ENCODE peak calls at places on chromosomes 16 and 17, in nine cellular contexts. One of them, this sample, is unnamed.

GRCh38 chr17:56817066-56817465 is 16.7 kb downstream of the C17orf67 start:
- ATAC-seq in activated CD8-positive, alpha-beta T cell treated with anti-CD3 and anti-CD28 coated beads, Interleukin-2, amount 10 ng/mL, durations not matched to agents 7 days and 5 days: no peak
- ATAC-seq in Right ventricle myocardium superior: no peak
- ATAC-seq in upper lobe of left lung: no peak
- ATAC-seq in T-helper 17 cell: no peak
- ATAC-seq in mucosa of descending colon: no peak
- ATAC-seq in CD4-positive, alpha-beta T cell: no peak
- ATAC-seq in DND-41: no peak
- ATAC-seq in activated naive CD4-positive, alpha-beta T cell treated with anti-CD3 and anti-CD28 coated beads, Interleukin-2, amount 50 U/mL, for 72 hours: no peak
- ATAC-seq in this sample: no peak

GRCh38 chr17:82321947-82322466 is 4.6 kb upstream of the CD7 start:
- ATAC-seq in upper lobe of left lung: no peak
- ATAC-seq in Right ventricle myocardium superior: no peak
- ATAC-seq in CD4-positive, alpha-beta T cell: no peak
- ATAC-seq in mucosa of descending colon: no peak
- ATAC-seq in DND-41: no peak
- ATAC-seq in activated CD8-positive, alpha-beta T cell treated with anti-CD3 and anti-CD28 coated beads, Interleukin-2, amount 10 ng/mL, durations not matched to agents 7 days and 5 days: no peak
- ATAC-seq in T-helper 17 cell: no peak
- ATAC-seq in activated naive CD4-positive, alpha-beta T cell treated with anti-CD3 and anti-CD28 coated beads, Interleukin-2, amount 50 U/mL, for 72 hours: no peak
- ATAC-seq in this sample: no peak

GRCh38 chr17:35889241-35889640 is 9.1 kb upstream of the CCL5 start:
- ATAC-seq in CD4-positive, alpha-beta T cell: no peak
- ATAC-seq in mucosa of descending colon: peak; percentile 34
- ATAC-seq in Right ventricle myocardium superior: no peak
- ATAC-seq in DND-41: no peak
- ATAC-seq in activated naive CD4-positive, alpha-beta T cell treated with anti-CD3 and anti-CD28 coated beads, Interleukin-2, amount 50 U/mL, for 72 hours: peak; percentile 52
- ATAC-seq in T-helper 17 cell: no peak
- ATAC-seq in upper lobe of left lung: no peak
- ATAC-seq in activated CD8-positive, alpha-beta T cell treated with anti-CD3 and anti-CD28 coated beads, Interleukin-2, amount 10 ng/mL, durations not matched to agents 7 days and 5 days: peak; percentile 35
- ATAC-seq in this sample: no peak

GRCh38 chr17:49881054-49881402 is 33.2 kb upstream of the TAC4 start:
- ATAC-seq in DND-41: no peak
- ATAC-seq in mucosa of descending colon: no peak
- ATAC-seq in T-helper 17 cell: no peak
- ATAC-seq in activated naive CD4-positive, alpha-beta T cell treated with anti-CD3 and anti-CD28 coated beads, Interleukin-2, amount 50 U/mL, for 72 hours: no peak
- ATAC-seq in activated CD8-positive, alpha-beta T cell treated with anti-CD3 and anti-CD28 coated beads, Interleukin-2, amount 10 ng/mL, durations not matched to agents 7 days and 5 days: no peak
- ATAC-seq in upper lobe of left lung: no peak
- ATAC-seq in Right ventricle myocardium superior: no peak
- ATAC-seq in CD4-positive, alpha-beta T cell: no peak
- ATAC-seq in this sample: no peak

GRCh38 chr17:15456972-15457722 is 10.3 kb downstream of the CDRT4 start:
- ATAC-seq in upper lobe of left lung: peak; percentile 55
- ATAC-seq in T-helper 17 cell: no peak
- ATAC-seq in DND-41: peak; percentile 96
- ATAC-seq in activated CD8-positive, alpha-beta T cell treated with anti-CD3 and anti-CD28 coated beads, Interleukin-2, amount 10 ng/mL, durations not matched to agents 7 days and 5 days: no peak
- ATAC-seq in activated naive CD4-positive, alpha-beta T cell treated with anti-CD3 and anti-CD28 coated beads, Interleukin-2, amount 50 U/mL, for 72 hours: no peak
- ATAC-seq in mucosa of descending colon: no peak
- ATAC-seq in Right ventricle myocardium superior: peak; percentile 73
- ATAC-seq in CD4-positive, alpha-beta T cell: no peak
- ATAC-seq in this sample: no peak

GRCh38 chr17:4358154-4358553 is 8.3 kb downstream of the UBE2G1 start:
- ATAC-seq in DND-41: no peak
- ATAC-seq in CD4-positive, alpha-beta T cell: no peak
- ATAC-seq in upper lobe of left lung: no peak
- ATAC-seq in activated naive CD4-positive, alpha-beta T cell treated with anti-CD3 and anti-CD28 coated beads, Interleukin-2, amount 50 U/mL, for 72 hours: no peak
- ATAC-seq in Right ventricle myocardium superior: no peak
- ATAC-seq in mucosa of descending colon: no peak
- ATAC-seq in activated CD8-positive, alpha-beta T cell treated with anti-CD3 and anti-CD28 coated beads, Interleukin-2, amount 10 ng/mL, durations not matched to agents 7 days and 5 days: no peak
- ATAC-seq in T-helper 17 cell: no peak
- ATAC-seq in this sample: no peak

GRCh38 chr17:38728290-38728831 is 1.8 kb upstream of the CISD3 start:
- ATAC-seq in Right ventricle myocardium superior: no peak
- ATAC-seq in mucosa of descending colon: no peak
- ATAC-seq in DND-41: peak; percentile 72
- ATAC-seq in activated naive CD4-positive, alpha-beta T cell treated with anti-CD3 and anti-CD28 coated beads, Interleukin-2, amount 50 U/mL, for 72 hours: peak; percentile 2
- ATAC-seq in activated CD8-positive, alpha-beta T cell treated with anti-CD3 and anti-CD28 coated beads, Interleukin-2, amount 10 ng/mL, durations not matched to agents 7 days and 5 days: peak; percentile 22
- ATAC-seq in upper lobe of left lung: no peak
- ATAC-seq in T-helper 17 cell: peak; percentile 63
- ATAC-seq in CD4-positive, alpha-beta T cell: peak; percentile 71
- ATAC-seq in this sample: peak; percentile 25

GRCh38 chr17:4507361-4508111 is 8.9 kb downstream of the SPNS2 start:
- ATAC-seq in activated naive CD4-positive, alpha-beta T cell treated with anti-CD3 and anti-CD28 coated beads, Interleukin-2, amount 50 U/mL, for 72 hours: no peak
- ATAC-seq in activated CD8-positive, alpha-beta T cell treated with anti-CD3 and anti-CD28 coated beads, Interleukin-2, amount 10 ng/mL, durations not matched to agents 7 days and 5 days: no peak
- ATAC-seq in Right ventricle myocardium superior: no peak
- ATAC-seq in T-helper 17 cell: no peak
- ATAC-seq in CD4-positive, alpha-beta T cell: no peak
- ATAC-seq in DND-41: no peak
- ATAC-seq in upper lobe of left lung: no peak
- ATAC-seq in mucosa of descending colon: no peak
- ATAC-seq in this sample: no peak

GRCh38 chr17:4066210-4066609 is 76.6 kb downstream of the ZZEF1 start:
- ATAC-seq in CD4-positive, alpha-beta T cell: no peak
- ATAC-seq in upper lobe of left lung: no peak
- ATAC-seq in activated CD8-positive, alpha-beta T cell treated with anti-CD3 and anti-CD28 coated beads, Interleukin-2, amount 10 ng/mL, durations not matched to agents 7 days and 5 days: no peak
- ATAC-seq in mucosa of descending colon: peak; percentile 82
- ATAC-seq in DND-41: no peak
- ATAC-seq in Right ventricle myocardium superior: no peak
- ATAC-seq in activated naive CD4-positive, alpha-beta T cell treated with anti-CD3 and anti-CD28 coated beads, Interleukin-2, amount 50 U/mL, for 72 hours: no peak
- ATAC-seq in T-helper 17 cell: no peak
- ATAC-seq in this sample: no peak

GRCh38 chr17:39676198-39676819 is 8.1 kb downstream of the PNMT start:
- ATAC-seq in Right ventricle myocardium superior: peak; percentile 42
- ATAC-seq in DND-41: no peak
- ATAC-seq in upper lobe of left lung: peak; percentile 52
- ATAC-seq in mucosa of descending colon: peak; percentile 54
- ATAC-seq in activated CD8-positive, alpha-beta T cell treated with anti-CD3 and anti-CD28 coated beads, Interleukin-2, amount 10 ng/mL, durations not matched to agents 7 days and 5 days: peak; percentile 76
- ATAC-seq in CD4-positive, alpha-beta T cell: peak; percentile 77
- ATAC-seq in T-helper 17 cell: peak; percentile 75
- ATAC-seq in activated naive CD4-positive, alpha-beta T cell treated with anti-CD3 and anti-CD28 coated beads, Interleukin-2, amount 50 U/mL, for 72 hours: peak; percentile 17
- ATAC-seq in this sample: peak; percentile 70

GRCh38 chr17:58308985-58309917 is 19.3 kb downstream of the TSPOAP1 start:
- ATAC-seq in DND-41: no peak
- ATAC-seq in activated CD8-positive, alpha-beta T cell treated with anti-CD3 and anti-CD28 coated beads, Interleukin-2, amount 10 ng/mL, durations not matched to agents 7 days and 5 days: no peak
- ATAC-seq in activated naive CD4-positive, alpha-beta T cell treated with anti-CD3 and anti-CD28 coated beads, Interleukin-2, amount 50 U/mL, for 72 hours: no peak
- ATAC-seq in CD4-positive, alpha-beta T cell: no peak
- ATAC-seq in T-helper 17 cell: no peak
- ATAC-seq in Right ventricle myocardium superior: no peak
- ATAC-seq in upper lobe of left lung: no peak
- ATAC-seq in mucosa of descending colon: no peak
- ATAC-seq in this sample: no peak

GRCh38 chr17:73271078-73271477 is 9.4 kb upstream of the CPSF4L start:
- ATAC-seq in CD4-positive, alpha-beta T cell: no peak
- ATAC-seq in activated naive CD4-positive, alpha-beta T cell treated with anti-CD3 and anti-CD28 coated beads, Interleukin-2, amount 50 U/mL, for 72 hours: no peak
- ATAC-seq in DND-41: no peak
- ATAC-seq in activated CD8-positive, alpha-beta T cell treated with anti-CD3 and anti-CD28 coated beads, Interleukin-2, amount 10 ng/mL, durations not matched to agents 7 days and 5 days: no peak
- ATAC-seq in Right ventricle myocardium superior: no peak
- ATAC-seq in mucosa of descending colon: peak; percentile 86
- ATAC-seq in T-helper 17 cell: no peak
- ATAC-seq in upper lobe of left lung: no peak
- ATAC-seq in this sample: peak; percentile 96

GRCh38 chr16:3112058-3112880 is at the start of gene ZNF205:
- ATAC-seq in Right ventricle myocardium superior: peak; percentile 96
- ATAC-seq in upper lobe of left lung: peak; percentile 91
- ATAC-seq in activated CD8-positive, alpha-beta T cell treated with anti-CD3 and anti-CD28 coated beads, Interleukin-2, amount 10 ng/mL, durations not matched to agents 7 days and 5 days: no peak
- ATAC-seq in T-helper 17 cell: no peak
- ATAC-seq in activated naive CD4-positive, alpha-beta T cell treated with anti-CD3 and anti-CD28 coated beads, Interleukin-2, amount 50 U/mL, for 72 hours: no peak
- ATAC-seq in mucosa of descending colon: peak; percentile 97
- ATAC-seq in CD4-positive, alpha-beta T cell: no peak
- ATAC-seq in DND-41: no peak
- ATAC-seq in this sample: no peak

GRCh38 chr17:80931421-80932265 is 60.0 kb upstream of the CHMP6 start:
- ATAC-seq in activated naive CD4-positive, alpha-beta T cell treated with anti-CD3 and anti-CD28 coated beads, Interleukin-2, amount 50 U/mL, for 72 hours: peak; percentile 14
- ATAC-seq in upper lobe of left lung: no peak
- ATAC-seq in CD4-positive, alpha-beta T cell: no peak
- ATAC-seq in mucosa of descending colon: no peak
- ATAC-seq in DND-41: no peak
- ATAC-seq in activated CD8-positive, alpha-beta T cell treated with anti-CD3 and anti-CD28 coated beads, Interleukin-2, amount 10 ng/mL, durations not matched to agents 7 days and 5 days: no peak
- ATAC-seq in T-helper 17 cell: no peak
- ATAC-seq in Right ventricle myocardium superior: no peak
- ATAC-seq in this sample: no peak

GRCh38 chr17:7019839-7020519 is 2.9 kb upstream of the BCL6B start:
- ATAC-seq in T-helper 17 cell: no peak
- ATAC-seq in Right ventricle myocardium superior: no peak
- ATAC-seq in mucosa of descending colon: no peak
- ATAC-seq in CD4-positive, alpha-beta T cell: no peak
- ATAC-seq in activated naive CD4-positive, alpha-beta T cell treated with anti-CD3 and anti-CD28 coated beads, Interleukin-2, amount 50 U/mL, for 72 hours: no peak
- ATAC-seq in DND-41: no peak
- ATAC-seq in activated CD8-positive, alpha-beta T cell treated with anti-CD3 and anti-CD28 coated beads, Interleukin-2, amount 10 ng/mL, durations not matched to agents 7 days and 5 days: no peak
- ATAC-seq in upper lobe of left lung: no peak
- ATAC-seq in this sample: no peak

GRCh38 chr17:77116371-77116860 is 24.4 kb upstream of the SEC14L1 start:
- ATAC-seq in Right ventricle myocardium superior: no peak
- ATAC-seq in DND-41: no peak
- ATAC-seq in activated CD8-positive, alpha-beta T cell treated with anti-CD3 and anti-CD28 coated beads, Interleukin-2, amount 10 ng/mL, durations not matched to agents 7 days and 5 days: no peak
- ATAC-seq in upper lobe of left lung: no peak
- ATAC-seq in activated naive CD4-positive, alpha-beta T cell treated with anti-CD3 and anti-CD28 coated beads, Interleukin-2, amount 50 U/mL, for 72 hours: no peak
- ATAC-seq in CD4-positive, alpha-beta T cell: no peak
- ATAC-seq in T-helper 17 cell: no peak
- ATAC-seq in mucosa of descending colon: peak; percentile 34
- ATAC-seq in this sample: no peak

GRCh38 chr16:84786605-84787302 is 33.0 kb upstream of the CRISPLD2 start:
- ATAC-seq in DND-41: no peak
- ATAC-seq in CD4-positive, alpha-beta T cell: no peak
- ATAC-seq in upper lobe of left lung: peak; percentile 66
- ATAC-seq in Right ventricle myocardium superior: peak; percentile 64
- ATAC-seq in activated CD8-positive, alpha-beta T cell treated with anti-CD3 and anti-CD28 coated beads, Interleukin-2, amount 10 ng/mL, durations not matched to agents 7 days and 5 days: no peak
- ATAC-seq in T-helper 17 cell: no peak
- ATAC-seq in activated naive CD4-positive, alpha-beta T cell treated with anti-CD3 and anti-CD28 coated beads, Interleukin-2, amount 50 U/mL, for 72 hours: no peak
- ATAC-seq in mucosa of descending colon: peak; percentile 82
- ATAC-seq in this sample: no peak

GRCh38 chr17:66228887-66229782 is at the start of gene APOH:
- ATAC-seq in mucosa of descending colon: peak; percentile 88
- ATAC-seq in Right ventricle myocardium superior: no peak
- ATAC-seq in CD4-positive, alpha-beta T cell: no peak
- ATAC-seq in T-helper 17 cell: no peak
- ATAC-seq in DND-41: no peak
- ATAC-seq in activated naive CD4-positive, alpha-beta T cell treated with anti-CD3 and anti-CD28 coated beads, Interleukin-2, amount 50 U/mL, for 72 hours: no peak
- ATAC-seq in activated CD8-positive, alpha-beta T cell treated with anti-CD3 and anti-CD28 coated beads, Interleukin-2, amount 10 ng/mL, durations not matched to agents 7 days and 5 days: no peak
- ATAC-seq in upper lobe of left lung: no peak
- ATAC-seq in this sample: no peak

GRCh38 chr16:70482624-70483023 is 28.2 kb downstream of the FCSK start:
- ATAC-seq in upper lobe of left lung: no peak
- ATAC-seq in Right ventricle myocardium superior: no peak
- ATAC-seq in activated naive CD4-positive, alpha-beta T cell treated with anti-CD3 and anti-CD28 coated beads, Interleukin-2, amount 50 U/mL, for 72 hours: no peak
- ATAC-seq in CD4-positive, alpha-beta T cell: no peak
- ATAC-seq in DND-41: no peak
- ATAC-seq in activated CD8-positive, alpha-beta T cell treated with anti-CD3 and anti-CD28 coated beads, Interleukin-2, amount 10 ng/mL, durations not matched to agents 7 days and 5 days: no peak
- ATAC-seq in T-helper 17 cell: no peak
- ATAC-seq in mucosa of descending colon: no peak
- ATAC-seq in this sample: no peak

GRCh38 chr16:23432176-23433128 is 20.5 kb downstream of the COG7 start:
- ATAC-seq in activated CD8-positive, alpha-beta T cell treated with anti-CD3 and anti-CD28 coated beads, Interleukin-2, amount 10 ng/mL, durations not matched to agents 7 days and 5 days: no peak
- ATAC-seq in CD4-positive, alpha-beta T cell: no peak
- ATAC-seq in T-helper 17 cell: no peak
- ATAC-seq in activated naive CD4-positive, alpha-beta T cell treated with anti-CD3 and anti-CD28 coated beads, Interleukin-2, amount 50 U/mL, for 72 hours: no peak
- ATAC-seq in mucosa of descending colon: no peak
- ATAC-seq in Right ventricle myocardium superior: no peak
- ATAC-seq in upper lobe of left lung: no peak
- ATAC-seq in DND-41: no peak
- ATAC-seq in this sample: no peak

GRCh38 chr16:68492501-68493411 is 44.4 kb upstream of the SMPD3 start:
- ATAC-seq in DND-41: peak; percentile 41
- ATAC-seq in activated CD8-positive, alpha-beta T cell treated with anti-CD3 and anti-CD28 coated beads, Interleukin-2, amount 10 ng/mL, durations not matched to agents 7 days and 5 days: no peak
- ATAC-seq in activated naive CD4-positive, alpha-beta T cell treated with anti-CD3 and anti-CD28 coated beads, Interleukin-2, amount 50 U/mL, for 72 hours: no peak
- ATAC-seq in upper lobe of left lung: no peak
- ATAC-seq in CD4-positive, alpha-beta T cell: no peak
- ATAC-seq in mucosa of descending colon: peak; percentile 79
- ATAC-seq in Right ventricle myocardium superior: no peak
- ATAC-seq in T-helper 17 cell: no peak
- ATAC-seq in this sample: no peak

GRCh38 chr16:11819798-11820197 is 22.7 kb upstream of the ZC3H7A start:
- ATAC-seq in activated naive CD4-positive, alpha-beta T cell treated with anti-CD3 and anti-CD28 coated beads, Interleukin-2, amount 50 U/mL, for 72 hours: no peak
- ATAC-seq in activated CD8-positive, alpha-beta T cell treated with anti-CD3 and anti-CD28 coated beads, Interleukin-2, amount 10 ng/mL, durations not matched to agents 7 days and 5 days: no peak
- ATAC-seq in DND-41: no peak
- ATAC-seq in T-helper 17 cell: no peak
- ATAC-seq in CD4-positive, alpha-beta T cell: no peak
- ATAC-seq in mucosa of descending colon: peak; percentile 23
- ATAC-seq in upper lobe of left lung: no peak
- ATAC-seq in Right ventricle myocardium superior: peak; percentile 25
- ATAC-seq in this sample: no peak

GRCh38 chr16:62602790-62603189 is 566.6 kb upstream of the CDH8 start:
- ATAC-seq in activated naive CD4-positive, alpha-beta T cell treated with anti-CD3 and anti-CD28 coated beads, Interleukin-2, amount 50 U/mL, for 72 hours: no peak
- ATAC-seq in mucosa of descending colon: no peak
- ATAC-seq in DND-41: no peak
- ATAC-seq in CD4-positive, alpha-beta T cell: no peak
- ATAC-seq in upper lobe of left lung: no peak
- ATAC-seq in Right ventricle myocardium superior: no peak
- ATAC-seq in activated CD8-positive, alpha-beta T cell treated with anti-CD3 and anti-CD28 coated beads, Interleukin-2, amount 10 ng/mL, durations not matched to agents 7 days and 5 days: no peak
- ATAC-seq in T-helper 17 cell: no peak
- ATAC-seq in this sample: no peak

GRCh38 chr17:5897320-5897911 is 172.8 kb upstream of the WSCD1 start:
- ATAC-seq in T-helper 17 cell: no peak
- ATAC-seq in CD4-positive, alpha-beta T cell: no peak
- ATAC-seq in Right ventricle myocardium superior: no peak
- ATAC-seq in DND-41: no peak
- ATAC-seq in mucosa of descending colon: no peak
- ATAC-seq in activated CD8-positive, alpha-beta T cell treated with anti-CD3 and anti-CD28 coated beads, Interleukin-2, amount 10 ng/mL, durations not matched to agents 7 days and 5 days: no peak
- ATAC-seq in upper lobe of left lung: no peak
- ATAC-seq in activated naive CD4-positive, alpha-beta T cell treated with anti-CD3 and anti-CD28 coated beads, Interleukin-2, amount 50 U/mL, for 72 hours: no peak
- ATAC-seq in this sample: no peak

GRCh38 chr17:9432867-9433495 is 142.6 kb downstream of the STX8 start:
- ATAC-seq in Right ventricle myocardium superior: no peak
- ATAC-seq in activated naive CD4-positive, alpha-beta T cell treated with anti-CD3 and anti-CD28 coated beads, Interleukin-2, amount 50 U/mL, for 72 hours: no peak
- ATAC-seq in DND-41: no peak
- ATAC-seq in T-helper 17 cell: peak; percentile 25
- ATAC-seq in mucosa of descending colon: peak; percentile 25
- ATAC-seq in activated CD8-positive, alpha-beta T cell treated with anti-CD3 and anti-CD28 coated beads, Interleukin-2, amount 10 ng/mL, durations not matched to agents 7 days and 5 days: no peak
- ATAC-seq in CD4-positive, alpha-beta T cell: no peak
- ATAC-seq in upper lobe of left lung: no peak
- ATAC-seq in this sample: peak; percentile 51

GRCh38 chr17:8066841-8067775 is 20.4 kb downstream of the ALOX12B start:
- ATAC-seq in activated naive CD4-positive, alpha-beta T cell treated with anti-CD3 and anti-CD28 coated beads, Interleukin-2, amount 50 U/mL, for 72 hours: no peak
- ATAC-seq in activated CD8-positive, alpha-beta T cell treated with anti-CD3 and anti-CD28 coated beads, Interleukin-2, amount 10 ng/mL, durations not matched to agents 7 days and 5 days: no peak
- ATAC-seq in upper lobe of left lung: no peak
- ATAC-seq in DND-41: no peak
- ATAC-seq in mucosa of descending colon: no peak
- ATAC-seq in CD4-positive, alpha-beta T cell: no peak
- ATAC-seq in T-helper 17 cell: no peak
- ATAC-seq in Right ventricle myocardium superior: no peak
- ATAC-seq in this sample: no peak

GRCh38 chr17:56142781-56143180 is 10.5 kb upstream of the ANKFN1 start:
- ATAC-seq in activated CD8-positive, alpha-beta T cell treated with anti-CD3 and anti-CD28 coated beads, Interleukin-2, amount 10 ng/mL, durations not matched to agents 7 days and 5 days: no peak
- ATAC-seq in DND-41: no peak
- ATAC-seq in Right ventricle myocardium superior: no peak
- ATAC-seq in CD4-positive, alpha-beta T cell: no peak
- ATAC-seq in upper lobe of left lung: no peak
- ATAC-seq in mucosa of descending colon: no peak
- ATAC-seq in T-helper 17 cell: no peak
- ATAC-seq in activated naive CD4-positive, alpha-beta T cell treated with anti-CD3 and anti-CD28 coated beads, Interleukin-2, amount 50 U/mL, for 72 hours: no peak
- ATAC-seq in this sample: no peak

GRCh38 chr16:383326-384020 is 1.7 kb upstream of the PGAP6 start:
- ATAC-seq in activated CD8-positive, alpha-beta T cell treated with anti-CD3 and anti-CD28 coated beads, Interleukin-2, amount 10 ng/mL, durations not matched to agents 7 days and 5 days: peak; percentile 33
- ATAC-seq in T-helper 17 cell: peak; percentile 44
- ATAC-seq in CD4-positive, alpha-beta T cell: peak; percentile 49
- ATAC-seq in upper lobe of left lung: peak; percentile 35
- ATAC-seq in DND-41: no peak
- ATAC-seq in activated naive CD4-positive, alpha-beta T cell treated with anti-CD3 and anti-CD28 coated beads, Interleukin-2, amount 50 U/mL, for 72 hours: peak; percentile 87
- ATAC-seq in mucosa of descending colon: peak; percentile 60
- ATAC-seq in Right ventricle myocardium superior: no peak
- ATAC-seq in this sample: peak; percentile 73

GRCh38 chr16:48318630-48319029 is 66.6 kb downstream of the SIAH1 start:
- ATAC-seq in CD4-positive, alpha-beta T cell: peak; percentile 96
- ATAC-seq in activated CD8-positive, alpha-beta T cell treated with anti-CD3 and anti-CD28 coated beads, Interleukin-2, amount 10 ng/mL, durations not matched to agents 7 days and 5 days: peak; percentile 90
- ATAC-seq in mucosa of descending colon: peak; percentile 58
- ATAC-seq in Right ventricle myocardium superior: peak; percentile 87
- ATAC-seq in DND-41: peak; percentile 99
- ATAC-seq in upper lobe of left lung: peak; percentile 34
- ATAC-seq in activated naive CD4-positive, alpha-beta T cell treated with anti-CD3 and anti-CD28 coated beads, Interleukin-2, amount 50 U/mL, for 72 hours: peak; percentile 66
- ATAC-seq in T-helper 17 cell: peak; percentile 91
- ATAC-seq in this sample: no peak

GRCh38 chr17:18229254-18229653 is 3.8 kb downstream of the LLGL1 start:
- ATAC-seq in T-helper 17 cell: no peak
- ATAC-seq in activated CD8-positive, alpha-beta T cell treated with anti-CD3 and anti-CD28 coated beads, Interleukin-2, amount 10 ng/mL, durations not matched to agents 7 days and 5 days: no peak
- ATAC-seq in activated naive CD4-positive, alpha-beta T cell treated with anti-CD3 and anti-CD28 coated beads, Interleukin-2, amount 50 U/mL, for 72 hours: no peak
- ATAC-seq in CD4-positive, alpha-beta T cell: no peak
- ATAC-seq in mucosa of descending colon: no peak
- ATAC-seq in upper lobe of left lung: no peak
- ATAC-seq in DND-41: no peak
- ATAC-seq in Right ventricle myocardium superior: no peak
- ATAC-seq in this sample: no peak

GRCh38 chr17:39325528-39326240 is 75.7 kb downstream of the FBXL20 start:
- ATAC-seq in upper lobe of left lung: no peak
- ATAC-seq in activated CD8-positive, alpha-beta T cell treated with anti-CD3 and anti-CD28 coated beads, Interleukin-2, amount 10 ng/mL, durations not matched to agents 7 days and 5 days: no peak
- ATAC-seq in activated naive CD4-positive, alpha-beta T cell treated with anti-CD3 and anti-CD28 coated beads, Interleukin-2, amount 50 U/mL, for 72 hours: no peak
- ATAC-seq in CD4-positive, alpha-beta T cell: no peak
- ATAC-seq in Right ventricle myocardium superior: peak; percentile 20
- ATAC-seq in DND-41: no peak
- ATAC-seq in T-helper 17 cell: no peak
- ATAC-seq in mucosa of descending colon: no peak
- ATAC-seq in this sample: no peak

This sample was measured in stimulated activated memory B cell treated with anti-CD40 and anti-IgM and Interleukin-4, amounts not matched to agents 10 μg/mL and 1 μg/mL and 100 μg/mL, for 72 hours.